ENCODE peak calls at places on chromosomes 3 and 15, in four cellular contexts. E, Y, L and W are unnamed samples.

GRCh38 chr3:130779031-130779430 is 32.4 kb upstream of the PIK3R4 start:
- DNase-seq in E (no peak), Y (no peak), L (no peak), W (no peak)

GRCh38 chr15:58958811-58959210 is 25.3 kb upstream of the SLTM start:
- DNase-seq in E (no peak), Y (no peak), L (no peak), W (no peak)

GRCh38 chr15:52288051-52288942 is 7.3 kb downstream of the MYO5C start:
- DNase-seq in E (no peak), Y (no peak), L (no peak), W (no peak)

GRCh38 chr15:48559270-48559669 is 86.2 kb downstream of the FBN1 start:
- DNase-seq in E (no peak), Y (no peak), L (no peak), W (peak)

GRCh38 chr3:38122712-38123290 is 14.1 kb downstream of the ACAA1 start:
- DNase-seq in E (no peak), Y (no peak), L (no peak), W (peak)

GRCh38 chr3:141845407-141846049 is 30.9 kb upstream of the ATP1B3 start:
- DNase-seq in E (no peak), Y (no peak), L (no peak), W (no peak)

GRCh38 chr3:42653560-42654330 is at the start of gene ZBTB47:
- DNase-seq in E (no peak), Y (peak), L (no peak), W (peak)

GRCh38 chr3:66572938-66573710 is 72.3 kb upstream of the LRIG1 start:
- DNase-seq in E (no peak), Y (no peak), L (no peak), W (no peak)

GRCh38 chr3:25437953-25438352 is 9.9 kb downstream of the RARB start:
- DNase-seq in E (no peak), Y (no peak), L (no peak), W (no peak)

DNA sequence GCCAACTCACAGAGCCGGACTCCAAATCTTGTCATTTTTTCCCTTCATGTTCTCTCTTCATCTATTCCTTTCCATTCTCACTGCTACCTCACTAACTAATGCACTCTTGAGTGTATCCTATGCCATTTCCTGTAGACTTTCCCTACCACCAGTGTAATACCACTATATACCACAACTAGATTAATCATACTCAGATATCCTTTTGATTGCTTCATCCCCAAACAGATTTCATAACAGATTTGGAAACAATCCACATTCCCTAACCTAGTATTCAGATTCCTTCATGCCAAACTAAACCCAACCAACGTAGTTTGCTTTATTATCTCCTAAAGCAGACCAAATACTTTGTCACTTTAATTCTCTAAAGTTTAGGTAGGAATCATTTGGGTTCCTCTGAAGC is 2.6 kb upstream of the PLOD2 start:
- DNase-seq in E (no peak), Y (no peak), L (no peak), W (no peak)
- TF ChIP-seq CTCF in E (no peak), Y (no peak), L (peak), W (no peak)

GRCh38 chr3:74631771-74632170 is 17.3 kb upstream of the CNTN3 start:
- DNase-seq in E (no peak), Y (no peak), L (no peak), W (no peak)

GRCh38 chr3:74631341-74631740 is 16.9 kb upstream of the CNTN3 start:
- DNase-seq in E (no peak), Y (no peak), L (no peak), W (no peak)

GRCh38 chr3:74633021-74633420 is 18.6 kb upstream of the CNTN3 start:
- DNase-seq in E (no peak), Y (no peak), L (no peak), W (no peak)

DNA sequence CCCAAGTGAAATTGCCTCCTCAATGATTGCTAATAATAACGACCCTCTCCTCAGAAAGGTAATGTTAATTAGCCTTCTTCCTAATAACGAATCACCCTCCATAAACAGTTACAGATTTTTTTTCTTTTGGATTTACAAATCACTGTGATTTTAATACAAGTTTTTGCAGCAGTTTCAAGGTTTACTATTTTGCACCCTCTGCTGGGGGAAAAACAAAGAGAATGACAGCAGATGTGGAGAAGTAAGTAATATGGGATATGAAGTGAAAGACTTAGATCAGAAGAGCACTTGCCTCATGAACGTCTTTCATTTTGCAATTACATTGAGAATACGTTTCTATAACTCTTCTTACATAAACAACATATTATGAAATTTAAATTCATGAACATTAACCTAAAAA is 16.1 kb upstream of the CNTN3 start:
- DNase-seq in E (no peak), Y (no peak), L (no peak), W (no peak)
- H3K4me3 ChIP-seq in E (no peak), Y (no peak), L (no peak), W (no peak)

GRCh38 chr3:48716982-48717746 is at the start of gene IP6K2:
- DNase-seq in E (peak), Y (peak), L (peak), W (peak)
- TF ChIP-seq CTCF in E (no peak), Y (no peak), L (no peak), W (no peak)

GRCh38 chr3:16177962-16178627 is 3.6 kb downstream of the GALNT15 start:
- DNase-seq in E (peak), Y (peak), L (no peak), W (peak)

GRCh38 chr3:16179261-16179660 is 4.8 kb downstream of the GALNT15 start:
- DNase-seq in E (no peak), Y (no peak), L (no peak), W (no peak)

GRCh38 chr3:16176391-16177030 is 2.0 kb downstream of the GALNT15 start:
- DNase-seq in E (no peak), Y (no peak), L (no peak), W (no peak)

GRCh38 chr3:16179771-16180736 is 5.6 kb downstream of the GALNT15 start:
- DNase-seq in E (no peak), Y (no peak), L (no peak), W (no peak)

GRCh38 chr3:16178628-16178988 is 4.1 kb downstream of the GALNT15 start:
- DNase-seq in E (no peak), Y (no peak), L (no peak), W (no peak)
- H3K4me3 ChIP-seq in E (no peak), Y (peak), L (peak), W (peak)

GRCh38 chr3:196868297-196868661 is 559 bp downstream of the SENP5 start:
- DNase-seq in E (peak), Y (no peak), L (no peak), W (no peak)
- TF ChIP-seq CTCF in E (no peak), Y (no peak), L (no peak), W (no peak)

GRCh38 chr15:71336671-71337070 is 221.4 kb downstream of the THSD4 start:
- DNase-seq in E (no peak), Y (no peak), L (no peak), W (no peak)

GRCh38 chr15:71337197-71337845 is 222.1 kb downstream of the THSD4 start:
- DNase-seq in E (no peak), Y (no peak), L (no peak), W (no peak)

GRCh38 chr15:71338827-71339542 is 223.7 kb downstream of the THSD4 start:
- DNase-seq in E (no peak), Y (no peak), L (no peak), W (no peak)

GRCh38 chr15:71335591-71335990 is 220.3 kb downstream of the THSD4 start:
- DNase-seq in E (no peak), Y (no peak), L (no peak), W (no peak)

GRCh38 chr15:71338251-71338650 is 223.0 kb downstream of the THSD4 start:
- DNase-seq in E (no peak), Y (no peak), L (no peak), W (no peak)
- H3K4me3 ChIP-seq in E (no peak), Y (no peak), L (no peak), W (no peak)